ENCODE peak calls at places on chromosomes 5 and 9, in four cellular contexts. H is HCT116, A is K562, V is H1. C is an unnamed sample.
A peak's percentile ranks its signal among the peaks of the same experiment; 100 is the strongest.

GRCh38 chr9:124254261-124254682 is 3.5 kb upstream of the NEK6 start:
- DNase-seq in A (no peak), H (no peak), V (no peak), C (peak; percentile 96)

GRCh38 chr9:85541876-85542275 is 199.9 kb downstream of the AGTPBP1 start:
- DNase-seq in V (no peak), A (no peak), H (no peak), C (no peak)

GRCh38 chr5:148949871-148950863 is 112.7 kb downstream of the SH3TC2 start:
- DNase-seq in H (no peak), V (no peak), A (no peak), C (no peak)

GRCh38 chr5:73370076-73370475 is 78.5 kb downstream of the FOXD1 start:
- DNase-seq in V (no peak), A (no peak), H (no peak), C (no peak)

GRCh38 chr9:108844856-108845255 is 10.9 kb downstream of the ACTL7B start:
- DNase-seq in H (no peak), A (no peak), V (no peak), C (no peak)

GRCh38 chr5:10632110-10632903 is 68.4 kb downstream of the ANKRD33B start:
- DNase-seq in H (peak; percentile 34), A (no peak), V (no peak), C (peak; percentile 92)

GRCh38 chr5:69129413-69129812 is 35.6 kb downstream of the SLC30A5 start:
- DNase-seq in V (no peak), H (no peak), A (no peak), C (no peak)

GRCh38 chr5:1519631-1520141 is 4.1 kb downstream of the LPCAT1 start:
- DNase-seq in H (no peak), A (no peak), V (no peak), C (no peak)

GRCh38 chr5:82396396-82396795 is 118.2 kb upstream of the RPS23 start:
- DNase-seq in H (no peak), V (no peak), A (no peak), C (no peak)

GRCh38 chr5:180127682-180128670 is 56.4 kb upstream of the RNF130 start:
- DNase-seq in H (no peak), V (no peak), A (no peak), C (no peak)

GRCh38 chr9:114207034-114207815 is 51.9 kb downstream of the COL27A1 start:
- DNase-seq in H (no peak), A (no peak), V (no peak), C (no peak)

GRCh38 chr9:22469928-22470544 is 23.4 kb downstream of the DMRTA1 start:
- DNase-seq in A (no peak), H (peak; percentile 26), V (no peak), C (peak; percentile 3)

GRCh38 chr9:108297025-108297424 is 558.8 kb downstream of the ACTL7B start:
- DNase-seq in V (no peak), H (no peak), A (no peak), C (no peak)

GRCh38 chr5:140261403-140262171 is 41.3 kb downstream of the PFDN1 start:
- DNase-seq in H (peak; percentile 79), A (peak; percentile 84), V (no peak), C (no peak)

GRCh38 chr9:135582541-135582940 is 21.0 kb downstream of the PAEP start:
- DNase-seq in H (no peak), V (no peak), A (no peak), C (no peak)

GRCh38 chr9:114291886-114292590 is 30.9 kb upstream of the ORM1 start:
- DNase-seq in A (no peak), H (no peak), V (no peak), C (no peak)

GRCh38 chr5:143679777-143680176 is 132.2 kb upstream of the HMHB1 start:
- DNase-seq in V (no peak), A (no peak), H (no peak), C (no peak)

GRCh38 chr9:69180670-69181069 is 6.6 kb downstream of the TJP2 start:
- DNase-seq in A (peak; percentile 87), H (peak; percentile 83), V (no peak), C (no peak)

GRCh38 chr9:4689687-4690104 is 10.3 kb downstream of the CDC37L1 start:
- DNase-seq in H (no peak), V (no peak), A (no peak), C (peak; percentile 51)

GRCh38 chr5:142608094-142608493 is 77.8 kb downstream of the FGF1 start:
- DNase-seq in H (no peak), V (no peak), A (no peak), C (no peak)

GRCh38 chr5:10441992-10442435 is 335 bp downstream of the ROPN1L start:
- DNase-seq in H (no peak), A (no peak), V (no peak), C (no peak)

GRCh38 chr5:154366353-154366752 is 79.4 kb upstream of the SAP30L start:
- DNase-seq in A (no peak), V (no peak), H (peak; percentile 27), C (no peak)

GRCh38 chr9:122393284-122393983 is 22.6 kb downstream of the PTGS1 start:
- DNase-seq in V (no peak), H (no peak), A (no peak), C (no peak)

GRCh38 chr5:132890817-132891216 is 17.3 kb downstream of the LEAP2 start:
- DNase-seq in A (no peak), V (no peak), H (no peak), C (no peak)

GRCh38 chr9:37200572-37201005 is 80.2 kb downstream of the ZCCHC7 start:
- DNase-seq in A (peak; percentile 71), H (no peak), V (no peak), C (no peak)

GRCh38 chr9:98808879-98809278 is 1.4 kb downstream of the GALNT12 start:
- DNase-seq in V (no peak), A (no peak), H (no peak), C (no peak)

GRCh38 chr9:126852289-126852688 is 8.2 kb upstream of the ZBTB34 start:
- DNase-seq in V (no peak), A (no peak), H (no peak), C (no peak)

GRCh38 chr5:40479939-40480338 is 199.8 kb upstream of the PTGER4 start:
- DNase-seq in V (no peak), H (no peak), A (no peak), C (no peak)

GRCh38 chr5:140360101-140360500 is at the start of gene SLC4A9:
- DNase-seq in H (no peak), V (no peak), A (no peak), C (no peak)

GRCh38 chr5:57718155-57718554 is 235.5 kb upstream of the ACTBL2 start:
- DNase-seq in V (no peak), H (no peak), A (no peak), C (no peak)

GRCh38 chr9:130866474-130866965 is 30.1 kb downstream of the QRFP start:
- DNase-seq in A (peak; percentile 100), H (peak; percentile 92), V (peak; percentile 85), C (peak; percentile 17)

GRCh38 chr5:123125953-123126352 is 36.9 kb downstream of the PRDM6 start:
- DNase-seq in V (no peak), H (no peak), A (peak; percentile 30), C (no peak)

GRCh38 chr5:142910128-142910527 is 140.0 kb downstream of the ARHGAP26 start:
- DNase-seq in A (no peak), H (no peak), V (no peak), C (no peak)

GRCh38 chr5:69341520-69342161 is 9.0 kb upstream of the CCDC125 start:
- DNase-seq in V (no peak), A (no peak), H (no peak), C (no peak)

GRCh38 chr9:114830546-114830945 is 24.7 kb upstream of the TNFSF15 start:
- DNase-seq in V (no peak), H (no peak), A (no peak), C (no peak)

GRCh38 chr9:125200216-125201047 is at the start of gene RABEPK:
- DNase-seq in A (peak; percentile 97), H (peak; percentile 80), V (peak; percentile 90), C (peak; percentile 60)

DNA sequence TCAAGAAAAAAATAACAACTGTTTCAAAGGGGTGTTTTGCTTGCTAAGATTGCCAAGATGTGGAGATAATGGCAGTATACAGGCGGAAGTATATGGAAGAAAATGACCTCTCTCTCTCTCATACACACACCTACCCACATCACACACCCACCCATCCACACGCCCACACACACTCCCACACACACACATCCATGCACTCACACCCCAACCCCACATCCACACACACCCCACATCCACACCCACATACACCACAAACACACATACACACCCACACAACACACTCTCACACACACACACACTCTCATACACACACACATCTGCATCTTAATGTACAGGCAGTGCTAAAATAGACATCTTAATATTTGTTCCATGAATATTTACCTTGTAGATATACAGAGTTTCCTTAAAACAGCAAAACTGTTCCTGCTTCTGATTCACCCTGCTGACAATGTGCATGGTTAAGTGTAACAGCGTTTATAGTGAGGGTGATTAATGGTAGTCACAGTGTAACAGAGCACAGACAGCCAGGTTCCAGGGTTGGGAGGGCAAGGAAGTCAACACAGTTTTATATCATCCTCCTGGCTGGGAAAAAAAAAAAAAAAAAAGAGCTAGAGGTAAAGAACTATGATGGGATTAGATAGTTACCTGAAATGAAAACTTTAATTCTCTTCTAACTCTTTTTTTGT is 8.3 kb downstream of the BHMT2 start:
- DNase-seq in A (no peak), H (no peak), V (no peak), C (no peak)
- TF ChIP-seq EGR1 in A (peak; percentile 80), H (no peak), V (no peak), C (no peak)

GRCh38 chr9:133449760-133450159 is 10.0 kb upstream of the CACFD1 start:
- DNase-seq in H (peak; percentile 58), V (no peak), A (no peak), C (no peak)
- TF ChIP-seq EGR1 in H (no peak), V (no peak), A (no peak), C (no peak)

GRCh38 chr5:126961128-126961527 is 69.2 kb downstream of the MARCHF3 start:
- DNase-seq in H (no peak), A (no peak), V (no peak), C (no peak)

GRCh38 chr5:126963822-126964375 is 66.5 kb downstream of the MARCHF3 start:
- DNase-seq in H (no peak), V (no peak), A (no peak), C (no peak)

GRCh38 chr5:126965061-126965475 is 65.3 kb downstream of the MARCHF3 start:
- DNase-seq in A (no peak), H (no peak), V (no peak), C (peak; percentile 55)

GRCh38 chr5:126959188-126959587 is 71.2 kb downstream of the MARCHF3 start:
- DNase-seq in A (no peak), V (no peak), H (no peak), C (no peak)

DNA sequence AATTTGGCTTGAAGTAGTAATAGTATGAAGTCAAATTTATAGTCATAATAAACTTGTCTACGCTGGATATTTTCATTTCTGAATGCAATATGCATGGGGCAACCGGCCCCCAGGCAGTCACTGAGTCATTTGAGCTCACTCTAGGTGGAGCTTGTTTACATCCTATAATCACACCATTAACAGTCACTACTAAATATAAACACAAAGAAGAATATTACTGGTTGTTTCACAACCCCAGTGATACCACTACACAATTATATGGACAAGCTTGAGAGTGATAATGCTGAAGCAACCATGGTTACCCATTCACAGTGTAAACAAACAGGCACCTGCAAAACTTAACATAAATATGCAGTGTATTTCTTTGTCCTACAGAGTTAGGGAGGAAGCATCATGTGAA is 68.7 kb downstream of the MARCHF3 start:
- DNase-seq in V (no peak), H (no peak), A (no peak), C (no peak)
- TF ChIP-seq EGR1 in V (no peak), H (no peak), A (no peak), C (no peak)

DNA sequence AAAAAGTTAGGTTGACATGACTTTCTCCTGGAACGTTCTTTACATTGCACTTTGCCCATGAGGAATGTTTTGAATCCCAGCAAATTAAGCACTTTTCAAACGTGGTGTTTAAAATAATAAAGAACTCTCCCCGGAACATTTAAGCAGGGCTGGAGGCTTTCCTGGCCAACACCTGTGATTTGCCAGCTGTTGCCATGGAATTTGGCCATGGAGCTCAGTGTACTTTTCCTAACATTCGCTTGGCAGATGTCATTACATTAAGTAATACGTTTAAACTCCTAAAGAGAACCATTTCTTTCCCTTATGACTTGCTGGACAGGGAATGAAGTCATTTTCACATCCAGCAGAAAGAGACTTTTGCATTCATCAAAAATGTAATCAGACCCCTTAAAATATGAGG is 146.1 kb downstream of the GAS1 start:
- DNase-seq in H (no peak), V (no peak), A (no peak), C (no peak)
- TF ChIP-seq EGR1 in H (no peak), V (no peak), A (no peak), C (no peak)